ENCODE peak calls at places on chromosomes 6 and 20, in ten cellular contexts. P, A, C, G, W, M, N, K, T and B are unnamed samples.

GRCh38 chr6:116370717-116371383 is at the start of gene DSE:
- DNase-seq in P (peak; percentile 85), A (peak; percentile 70), C (peak; percentile 24), G (peak; percentile 70), W (no peak), M (peak; percentile 84), N (peak; percentile 86), K (peak; percentile 47), T (peak; percentile 78), B (peak; percentile 89)

GRCh38 chr6:8195040-8195713 is 92.8 kb upstream of the EEF1E1 start:
- DNase-seq in P (no peak), A (no peak), C (no peak), G (no peak), W (no peak), M (no peak), N (no peak), K (no peak), T (no peak), B (peak; percentile 36)

GRCh38 chr20:47659904-47660601 is 125.2 kb downstream of the SULF2 start:
- DNase-seq in P (no peak), A (no peak), C (no peak), G (no peak), W (no peak), M (no peak), N (no peak), K (no peak), T (no peak), B (no peak)

GRCh38 chr20:7291946-7292345 is 524.5 kb downstream of the BMP2 start:
- DNase-seq in P (no peak), A (no peak), C (no peak), G (no peak), W (peak; percentile 26), M (no peak), N (no peak), K (no peak), T (no peak), B (no peak)

GRCh38 chr20:38426006-38426405 is 9.1 kb downstream of the SNHG17 start:
- DNase-seq in P (no peak), A (no peak), C (no peak), G (no peak), W (peak; percentile 92), M (no peak), N (peak; percentile 95), K (no peak), T (peak; percentile 97), B (no peak)

GRCh38 chr20:11935754-11936551 is 18.3 kb downstream of the BTBD3 start:
- DNase-seq in P (no peak), A (no peak), C (no peak), G (no peak), W (no peak), M (no peak), N (no peak), K (no peak), T (no peak), B (no peak)

GRCh38 chr6:82331031-82331773 is 32.4 kb upstream of the TPBG start:
- DNase-seq in P (no peak), A (no peak), C (no peak), G (no peak), W (no peak), M (no peak), N (peak; percentile 42), K (no peak), T (peak; percentile 45), B (no peak)

GRCh38 chr6:150069707-150070106 is 786 bp upstream of the ULBP3 start:
- DNase-seq in P (peak; percentile 30), A (peak; percentile 49), C (no peak), G (peak; percentile 29), W (peak; percentile 26), M (no peak), N (no peak), K (no peak), T (no peak), B (no peak)

GRCh38 chr20:57008217-57008616 is 258.2 kb downstream of the BMP7 start:
- DNase-seq in P (no peak), A (no peak), C (no peak), G (no peak), W (no peak), M (no peak), N (no peak), K (no peak), T (peak; percentile 36), B (no peak)

GRCh38 chr6:138188278-138188923 is 26.7 kb downstream of the ARFGEF3 start:
- DNase-seq in P (no peak), A (peak; percentile 50), C (no peak), G (peak; percentile 42), W (no peak), M (no peak), N (no peak), K (no peak), T (no peak), B (no peak)

GRCh38 chr6:24851086-24851485 is 52.4 kb upstream of the ARMH2 start:
- DNase-seq in P (no peak), A (no peak), C (no peak), G (no peak), W (no peak), M (no peak), N (no peak), K (no peak), T (no peak), B (no peak)

GRCh38 chr6:125790403-125791150 is at the start of gene NCOA7:
- DNase-seq in P (peak; percentile 76), A (peak; percentile 75), C (peak; percentile 63), G (peak; percentile 81), W (peak; percentile 46), M (peak; percentile 74), N (peak; percentile 67), K (peak; percentile 67), T (peak; percentile 54), B (peak; percentile 86)

GRCh38 chr20:23034721-23035671 is at the start of gene SSTR4:
- DNase-seq in P (peak; percentile 56), A (no peak), C (no peak), G (no peak), W (no peak), M (no peak), N (no peak), K (no peak), T (no peak), B (no peak)

GRCh38 chr6:32194825-32195651 is 2.6 kb upstream of the GPSM3 start:
- DNase-seq in P (no peak), A (peak; percentile 73), C (no peak), G (peak; percentile 60), W (peak; percentile 65), M (peak; percentile 23), N (peak; percentile 62), K (no peak), T (peak; percentile 59), B (no peak)

GRCh38 chr6:161660666-161661571 is 387.1 kb upstream of the AGPAT4 start:
- DNase-seq in P (no peak), A (no peak), C (no peak), G (no peak), W (no peak), M (no peak), N (no peak), K (no peak), T (no peak), B (no peak)

GRCh38 chr20:45088247-45088646 is 12.7 kb downstream of the KCNS1 start:
- DNase-seq in P (no peak), A (no peak), C (no peak), G (no peak), W (no peak), M (no peak), N (peak; percentile 96), K (no peak), T (no peak), B (no peak)

GRCh38 chr6:100456881-100457220 is 7.9 kb downstream of the SIM1 start:
- DNase-seq in P (no peak), A (no peak), C (no peak), G (no peak), W (no peak), M (no peak), N (no peak), K (no peak), T (no peak), B (no peak)

GRCh38 chr6:109174911-109175310 is 79.6 kb downstream of the CEP57L1 start:
- DNase-seq in P (no peak), A (no peak), C (no peak), G (no peak), W (no peak), M (no peak), N (no peak), K (no peak), T (no peak), B (no peak)

GRCh38 chr20:49942942-49943341 is 6.7 kb downstream of the RNF114 start:
- DNase-seq in P (no peak), A (no peak), C (no peak), G (no peak), W (no peak), M (no peak), N (no peak), K (no peak), T (no peak), B (no peak)

GRCh38 chr6:16722616-16723015 is 38.6 kb downstream of the ATXN1 start:
- DNase-seq in P (no peak), A (peak; percentile 0), C (no peak), G (no peak), W (no peak), M (no peak), N (no peak), K (no peak), T (no peak), B (no peak)

GRCh38 chr6:29796026-29796425 is 31.6 kb upstream of the HLA-G start:
- DNase-seq in P (no peak), A (no peak), C (no peak), G (no peak), W (no peak), M (no peak), N (no peak), K (no peak), T (no peak), B (no peak)

GRCh38 chr20:63427206-63427605 is 45.2 kb downstream of the KCNQ2 start:
- DNase-seq in P (no peak), A (no peak), C (no peak), G (no peak), W (no peak), M (no peak), N (no peak), K (no peak), T (no peak), B (no peak)

GRCh38 chr6:33304216-33304615 is 5.5 kb upstream of the RGL2 start:
- DNase-seq in P (no peak), A (no peak), C (no peak), G (no peak), W (no peak), M (no peak), N (no peak), K (no peak), T (no peak), B (no peak)

GRCh38 chr6:2448826-2449571 is 203.6 kb upstream of the GMDS start:
- DNase-seq in P (peak; percentile 48), A (peak; percentile 50), C (peak; percentile 6), G (peak; percentile 61), W (peak; percentile 67), M (peak; percentile 16), N (peak; percentile 89), K (no peak), T (peak; percentile 72), B (peak; percentile 33)

GRCh38 chr20:7383218-7383617 is 557.0 kb downstream of the HAO1 start:
- DNase-seq in P (no peak), A (no peak), C (no peak), G (no peak), W (no peak), M (no peak), N (no peak), K (no peak), T (no peak), B (no peak)

GRCh38 chr6:2949536-2950083 is 21.8 kb downstream of the SERPINB6 start:
- DNase-seq in P (no peak), A (peak; percentile 0), C (no peak), G (peak; percentile 11), W (no peak), M (no peak), N (no peak), K (no peak), T (no peak), B (no peak)

GRCh38 chr6:163189609-163190008 is 224.9 kb upstream of the QKI start:
- DNase-seq in P (no peak), A (no peak), C (no peak), G (no peak), W (no peak), M (no peak), N (no peak), K (no peak), T (no peak), B (no peak)

GRCh38 chr20:63775096-63775978 is 35.8 kb downstream of the SLC2A4RG start:
- DNase-seq in P (peak; percentile 96), A (peak; percentile 25), C (no peak), G (no peak), W (no peak), M (no peak), N (peak; percentile 19), K (no peak), T (no peak), B (peak; percentile 91)